ENCODE peak calls at places on chromosomes 12 and 14, in six cellular contexts. G, I, W, K, L and B are unnamed samples.

GRCh38 chr12:22256076-22256475 is 78.4 kb downstream of the ST8SIA1 start:
- DNase-seq in W (no peak), L (no peak), I (no peak), G (no peak), K (no peak), B (no peak)

GRCh38 chr14:53942970-53943750 is 13.5 kb downstream of the BMP4 start:
- DNase-seq in G (no peak), K (no peak), W (no peak), L (no peak), I (no peak), B (no peak)

GRCh38 chr14:104142136-104143041 is 4.0 kb downstream of the KIF26A start:
- DNase-seq in L (no peak), W (no peak), G (no peak), I (no peak), K (no peak), B (no peak)

GRCh38 chr12:132289356-132290202 is 39.8 kb downstream of the GALNT9 start:
- DNase-seq in K (no peak), L (no peak), W (no peak), I (no peak), G (no peak), B (no peak)

GRCh38 chr14:94975366-94975765 is 182.0 kb downstream of the DICER1 start:
- DNase-seq in L (no peak), K (no peak), W (no peak), G (no peak), I (no peak), B (no peak)

GRCh38 chr12:12776261-12776660 is 9.2 kb upstream of the APOLD1 start:
- DNase-seq in L (no peak), W (no peak), I (no peak), K (no peak), G (no peak), B (no peak)

GRCh38 chr12:14373202-14373601 is 7.7 kb downstream of the ATF7IP start:
- DNase-seq in K (no peak), W (no peak), L (peak; percentile 23), G (no peak), I (no peak), B (no peak)

GRCh38 chr12:113476093-113476986 is 4.7 kb upstream of the LHX5 start:
- DNase-seq in W (no peak), L (no peak), K (no peak), I (no peak), G (no peak), B (no peak)

GRCh38 chr14:91872517-91873470 is 5.5 kb upstream of the TC2N start:
- DNase-seq in L (peak; percentile 86), G (peak; percentile 62), I (peak; percentile 54), W (no peak), K (peak; percentile 77), B (peak; percentile 51)

GRCh38 chr12:54368709-54369596 is 4.7 kb upstream of the GPR84 start:
- DNase-seq in K (peak; percentile 81), W (peak; percentile 73), I (peak; percentile 92), G (peak; percentile 87), L (peak; percentile 83), B (no peak)

GRCh38 chr12:51126297-51126696 is 42.9 kb upstream of the CSRNP2 start:
- DNase-seq in G (no peak), L (no peak), K (no peak), W (no peak), I (no peak), B (no peak)

GRCh38 chr14:103056322-103057027 is 874 bp downstream of the CDC42BPB start:
- DNase-seq in K (peak; percentile 44), I (no peak), G (no peak), W (no peak), L (peak; percentile 64), B (no peak)

GRCh38 chr14:23294734-23295561 is 7.7 kb downstream of the PPP1R3E start:
- DNase-seq in I (peak; percentile 43), W (no peak), G (no peak), K (no peak), L (peak; percentile 55), B (peak; percentile 54)

GRCh38 chr12:100348657-100349454 is 8.0 kb upstream of the SLC17A8 start:
- DNase-seq in K (no peak), I (no peak), L (peak; percentile 25), W (no peak), G (no peak), B (no peak)

GRCh38 chr14:28661171-28661772 is 105.3 kb upstream of the FOXG1 start:
- DNase-seq in K (no peak), I (no peak), L (peak; percentile 13), W (no peak), G (no peak), B (no peak)